ENCODE peak calls at places on chromosomes 3 and 15, in four cellular contexts. One of them, this sample, is unnamed. For H3K27me3, the result is how much of the 10 kb centered on the place peaks cover.

GRCh38 chr3:58178528-58179234 is 32.1 kb downstream of the DNASE1L3 start:
- DNase-seq in neuronal stem cell: no peak
- DNase-seq in stomach: no peak
- DNase-seq in pancreas: peak
- DNase-seq in this sample: no peak

GRCh38 chr15:96112018-96112417 is 218.5 kb upstream of the NR2F2 start:
- DNase-seq in pancreas: no peak
- DNase-seq in neuronal stem cell: no peak
- DNase-seq in stomach: no peak
- DNase-seq in this sample: no peak

GRCh38 chr3:171443211-171443957 is 16.8 kb downstream of the TNIK start:
- DNase-seq in neuronal stem cell: no peak
- DNase-seq in stomach: no peak
- DNase-seq in pancreas: no peak
- DNase-seq in this sample: no peak

GRCh38 chr15:63056843-63057242 is 14.3 kb downstream of the TPM1 start:
- DNase-seq in pancreas: no peak
- DNase-seq in neuronal stem cell: no peak
- DNase-seq in stomach: peak
- DNase-seq in this sample: peak

GRCh38 chr3:133211449-133211848 is 173.3 kb downstream of the TMEM108 start:
- DNase-seq in stomach: no peak
- DNase-seq in pancreas: no peak
- DNase-seq in neuronal stem cell: no peak
- DNase-seq in this sample: no peak

GRCh38 chr3:190807719-190808375 is 54.6 kb downstream of the GMNC start:
- DNase-seq in pancreas: peak
- DNase-seq in stomach: peak
- DNase-seq in neuronal stem cell: no peak
- DNase-seq in this sample: peak

GRCh38 chr3:46829699-46830208 is 33.5 kb downstream of the MYL3 start:
- DNase-seq in neuronal stem cell: no peak
- DNase-seq in stomach: no peak
- DNase-seq in pancreas: no peak
- DNase-seq in this sample: no peak

GRCh38 chr3:57100046-57100695 is 39.7 kb downstream of the SPATA12 start:
- DNase-seq in pancreas: no peak
- DNase-seq in stomach: peak
- DNase-seq in neuronal stem cell: peak
- DNase-seq in this sample: peak

GRCh38 chr3:106261396-106261795 is 392.6 kb upstream of the CBLB start:
- DNase-seq in stomach: no peak
- DNase-seq in pancreas: no peak
- DNase-seq in neuronal stem cell: no peak
- DNase-seq in this sample: no peak

GRCh38 chr3:16247282-16248058 is 17.3 kb downstream of the DPH3 start:
- DNase-seq in neuronal stem cell: peak
- DNase-seq in pancreas: peak
- DNase-seq in stomach: peak
- DNase-seq in this sample: peak

GRCh38 chr15:88803241-88803919 is at the start of gene ACAN:
- DNase-seq in neuronal stem cell: peak
- DNase-seq in stomach: no peak
- DNase-seq in pancreas: peak
- DNase-seq in this sample: no peak

GRCh38 chr3:129556890-129557736 is 14.1 kb downstream of the H1-8 start:
- DNase-seq in neuronal stem cell: no peak
- DNase-seq in pancreas: no peak
- DNase-seq in stomach: no peak
- DNase-seq in this sample: peak

GRCh38 chr3:17639765-17640164 is 102.7 kb downstream of the TBC1D5 start:
- DNase-seq in stomach: no peak
- DNase-seq in pancreas: no peak
- DNase-seq in neuronal stem cell: no peak
- DNase-seq in this sample: no peak

GRCh38 chr15:81666828-81667227 is 292.8 kb upstream of the TMC3 start:
- DNase-seq in stomach: no peak
- DNase-seq in neuronal stem cell: no peak
- DNase-seq in pancreas: no peak
- DNase-seq in this sample: no peak

GRCh38 chr3:32399030-32399620 is 7.5 kb downstream of the CMTM7 start:
- DNase-seq in stomach: no peak
- DNase-seq in pancreas: no peak
- DNase-seq in neuronal stem cell: peak
- DNase-seq in this sample: no peak

GRCh38 chr3:128080323-128080898 is 28.2 kb downstream of the SEC61A1 start:
- DNase-seq in stomach: no peak
- DNase-seq in pancreas: no peak
- DNase-seq in neuronal stem cell: no peak
- DNase-seq in this sample: no peak

GRCh38 chr3:36992806-36993325 is at the start of gene EPM2AIP1:
- DNase-seq in stomach: no peak
- DNase-seq in pancreas: peak
- DNase-seq in neuronal stem cell: no peak
- DNase-seq in this sample: peak

GRCh38 chr3:53240989-53241972 is 14.5 kb downstream of the TKT start:
- DNase-seq in pancreas: no peak
- DNase-seq in stomach: no peak
- DNase-seq in neuronal stem cell: no peak
- DNase-seq in this sample: no peak

GRCh38 chr3:146646251-146646650 is 41.1 kb upstream of the PLSCR5 start:
- DNase-seq in stomach: no peak
- DNase-seq in pancreas: no peak
- DNase-seq in neuronal stem cell: no peak
- DNase-seq in this sample: no peak

GRCh38 chr3:73687081-73688004 is 62.6 kb upstream of the PDZRN3 start:
- DNase-seq in stomach: no peak
- DNase-seq in pancreas: no peak
- DNase-seq in neuronal stem cell: no peak
- DNase-seq in this sample: no peak

GRCh38 chr3:196988241-196989029 is 19.8 kb upstream of the PIGZ start:
- DNase-seq in stomach: no peak
- DNase-seq in pancreas: peak
- DNase-seq in neuronal stem cell: no peak
- DNase-seq in this sample: peak

GRCh38 chr3:31614162-31614921 is 81.6 kb downstream of the STT3B start:
- DNase-seq in pancreas: no peak
- DNase-seq in stomach: no peak
- DNase-seq in neuronal stem cell: no peak
- DNase-seq in this sample: no peak

GRCh38 chr3:15924914-15925313 is 127.1 kb upstream of the ANKRD28 start:
- DNase-seq in stomach: no peak
- DNase-seq in pancreas: no peak
- DNase-seq in neuronal stem cell: no peak
- DNase-seq in this sample: no peak

GRCh38 chr3:184845819-184846218 is 33.9 kb downstream of the VPS8 start:
- DNase-seq in pancreas: no peak
- DNase-seq in stomach: no peak
- DNase-seq in neuronal stem cell: no peak
- DNase-seq in this sample: no peak

GRCh38 chr3:157098823-157099185 is 61.1 kb downstream of the CCNL1 start:
- DNase-seq in neuronal stem cell: no peak
- DNase-seq in stomach: no peak
- DNase-seq in pancreas: no peak
- DNase-seq in this sample: no peak

GRCh38 chr3:3110299-3110630 is at the start of gene IL5RA:
- DNase-seq in pancreas: no peak
- DNase-seq in neuronal stem cell: no peak
- DNase-seq in stomach: no peak
- DNase-seq in this sample: no peak

GRCh38 chr15:29970402-29970695 is 112.4 kb upstream of the GOLGA8J start:
- DNase-seq in neuronal stem cell: no peak
- DNase-seq in pancreas: no peak
- DNase-seq in stomach: no peak
- DNase-seq in this sample: no peak

GRCh38 chr3:194485471-194485875 is 1.3 kb downstream of the ATP13A3 start:
- DNase-seq in stomach: no peak
- DNase-seq in pancreas: no peak
- DNase-seq in neuronal stem cell: no peak
- DNase-seq in this sample: no peak

GRCh38 chr3:136905549-136905948 is 43.5 kb downstream of the NCK1 start:
- DNase-seq in stomach: no peak
- DNase-seq in pancreas: no peak
- DNase-seq in neuronal stem cell: no peak
- DNase-seq in this sample: no peak

GRCh38 chr15:57591237-57591821 is 375 bp upstream of the MYZAP start:
- DNase-seq in neuronal stem cell: no peak
- DNase-seq in stomach: peak
- DNase-seq in pancreas: no peak
- DNase-seq in this sample: no peak

GRCh38 chr3:149736180-149737100 is 15.8 kb downstream of the COMMD2 start:
- DNase-seq in neuronal stem cell: no peak
- DNase-seq in pancreas: no peak
- DNase-seq in stomach: no peak
- DNase-seq in this sample: no peak

DNA sequence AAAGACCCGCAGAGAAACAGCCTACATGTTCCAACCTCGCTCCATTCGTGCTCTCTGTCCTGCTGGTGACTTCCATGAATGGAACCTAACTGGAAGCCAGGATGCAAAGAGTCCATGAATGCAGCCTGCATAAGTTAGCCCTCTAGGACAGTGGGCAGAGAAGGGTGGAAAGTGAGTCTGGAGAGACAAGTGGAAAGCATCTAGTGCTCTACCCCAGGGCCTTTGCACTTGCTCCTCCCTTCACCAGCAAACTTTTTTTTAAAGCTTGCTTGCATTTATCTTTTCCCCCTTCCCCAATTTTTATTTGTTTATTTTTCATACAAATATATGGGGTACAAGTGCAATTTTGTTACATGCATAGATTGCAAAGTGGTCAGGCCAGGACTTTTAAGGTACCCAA is 7.9 kb upstream of the CYP1A1 start:
- DNase-seq in pancreas: no peak
- DNase-seq in neuronal stem cell: no peak
- DNase-seq in stomach: no peak
- DNase-seq in this sample: no peak
- H3K27me3 ChIP-seq in pancreas: under half
- H3K27me3 ChIP-seq in neuronal stem cell: half or more
- H3K27me3 ChIP-seq in stomach: half or more
- H3K27me3 ChIP-seq in this sample: under half

GRCh38 chr3:195860456-195860855 is 47.9 kb downstream of the TNK2 start:
- DNase-seq in neuronal stem cell: no peak
- DNase-seq in stomach: no peak
- DNase-seq in pancreas: no peak
- DNase-seq in this sample: no peak

GRCh38 chr3:195859846-195860411 is 48.2 kb upstream of the MUC4 start:
- DNase-seq in stomach: no peak
- DNase-seq in pancreas: no peak
- DNase-seq in neuronal stem cell: no peak
- DNase-seq in this sample: no peak

GRCh38 chr3:195855471-195856409 is 44.0 kb upstream of the MUC4 start:
- DNase-seq in stomach: no peak
- DNase-seq in pancreas: no peak
- DNase-seq in neuronal stem cell: no peak
- DNase-seq in this sample: no peak

GRCh38 chr3:195856410-195857084 is 44.8 kb upstream of the MUC4 start:
- DNase-seq in pancreas: no peak
- DNase-seq in stomach: no peak
- DNase-seq in neuronal stem cell: no peak
- DNase-seq in this sample: no peak

DNA sequence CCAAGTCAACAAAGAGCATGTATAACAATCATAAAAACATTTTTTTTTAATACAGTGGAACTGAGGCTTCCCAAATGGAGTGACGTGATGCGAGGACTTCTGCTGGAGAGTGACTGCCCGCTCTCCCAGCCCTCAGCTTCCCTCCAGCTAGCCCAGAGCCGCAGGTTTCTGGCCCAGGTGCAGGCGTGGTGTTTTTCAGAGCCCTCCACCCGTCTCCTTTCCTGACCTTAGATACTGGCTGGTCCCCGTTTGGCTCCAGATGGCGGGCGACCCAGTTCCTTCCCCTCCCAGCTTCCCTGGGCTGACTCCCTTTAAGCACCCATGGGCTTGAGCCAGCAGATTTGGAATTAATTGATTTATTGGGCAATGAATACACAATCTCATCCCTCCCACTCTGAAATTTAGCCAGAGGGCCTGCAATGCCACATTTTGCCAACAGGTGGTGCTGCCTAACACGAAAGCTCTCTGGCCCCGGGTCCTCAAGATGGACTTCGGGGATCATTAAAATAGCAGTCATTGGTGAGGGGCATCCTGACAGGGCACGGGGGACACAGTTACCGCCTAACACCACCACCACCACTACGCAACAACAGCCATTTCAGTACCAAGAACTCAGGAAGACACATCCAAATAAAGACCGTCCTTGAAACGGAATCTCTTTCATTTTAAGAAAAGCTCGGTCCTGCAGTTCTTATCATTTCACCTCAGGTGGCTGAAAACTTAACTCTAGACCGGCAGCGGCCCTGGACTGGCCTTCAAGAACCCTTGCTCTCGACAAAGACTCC is 47.5 kb upstream of the MUC4 start:
- DNase-seq in stomach: peak
- DNase-seq in pancreas: peak
- DNase-seq in neuronal stem cell: peak
- DNase-seq in this sample: peak
- H3K27ac ChIP-seq in stomach: no peak
- H3K27ac ChIP-seq in pancreas: no peak
- H3K27ac ChIP-seq in neuronal stem cell: no peak
- H3K27ac ChIP-seq in this sample: no peak

GRCh38 chr3:115632026-115632425 is 8.7 kb downstream of the GAP43 start:
- DNase-seq in stomach: no peak
- DNase-seq in pancreas: no peak
- DNase-seq in neuronal stem cell: no peak
- DNase-seq in this sample: no peak
- H3K27me3 ChIP-seq in stomach: under half
- H3K27me3 ChIP-seq in pancreas: under half
- H3K27me3 ChIP-seq in neuronal stem cell: under half
- H3K27me3 ChIP-seq in this sample: under half

GRCh38 chr3:111737056-111737711 is 121.9 kb upstream of the PHLDB2 start:
- DNase-seq in pancreas: no peak
- DNase-seq in stomach: peak
- DNase-seq in neuronal stem cell: no peak
- DNase-seq in this sample: peak

GRCh38 chr3:111738790-111739189 is 120.3 kb upstream of the PHLDB2 start:
- DNase-seq in neuronal stem cell: no peak
- DNase-seq in stomach: no peak
- DNase-seq in pancreas: no peak
- DNase-seq in this sample: no peak

GRCh38 chr3:111737712-111738097 is 121.4 kb upstream of the PHLDB2 start:
- DNase-seq in pancreas: no peak
- DNase-seq in stomach: peak
- DNase-seq in neuronal stem cell: no peak
- DNase-seq in this sample: no peak

GRCh38 chr3:111739241-111739952 is 119.7 kb upstream of the PHLDB2 start:
- DNase-seq in neuronal stem cell: no peak
- DNase-seq in stomach: peak
- DNase-seq in pancreas: peak
- DNase-seq in this sample: no peak

DNA sequence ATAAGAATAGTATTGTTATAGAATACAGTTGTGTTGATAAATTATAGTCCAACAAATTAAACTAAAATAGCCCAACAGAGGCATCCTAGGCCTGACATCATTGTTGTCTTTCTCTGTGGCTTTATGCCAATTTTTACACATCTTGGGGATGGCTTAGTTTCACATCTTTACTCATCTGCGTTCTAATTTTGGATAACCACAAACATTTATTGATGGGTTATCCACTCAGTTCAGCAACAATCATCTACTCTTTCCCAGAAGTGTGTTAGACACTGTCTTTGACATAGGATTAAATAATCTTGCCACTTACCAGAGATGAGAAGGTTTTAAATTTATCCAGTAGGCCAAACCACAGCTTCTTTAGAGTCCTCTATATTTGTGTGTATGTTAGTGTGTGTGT is 120.8 kb upstream of the PHLDB2 start:
- DNase-seq in pancreas: no peak
- DNase-seq in neuronal stem cell: no peak
- DNase-seq in stomach: no peak
- DNase-seq in this sample: no peak
- H3K27ac ChIP-seq in pancreas: peak
- H3K27ac ChIP-seq in neuronal stem cell: no peak
- H3K27ac ChIP-seq in stomach: peak
- H3K27ac ChIP-seq in this sample: no peak

This sample was measured in right cardiac atrium.